ENCODE peak calls at places on chromosomes 6 and 20, in nine cellular contexts. Q is EL; O is GM20000; V is stimulated activated CD4-positive, alpha-beta T cell treated with anti-CD3 and anti-CD28 coated beads, Interleukin-12 subunit alpha, Interleukin-12 subunit beta, amount 100 ng/mL, for 48 hours; M is GM12865; A is CD8-positive, alpha-beta memory T cell; Y is mammary epithelial cell; F is neural crest cell; D is adipocyte. P is an unnamed sample.

GRCh38 chr6:137015943-137016342 is 28.8 kb downstream of the IL20RA start:
- DNase-seq in Q (no peak), O (no peak), V (no peak), M (no peak), A (no peak), Y (no peak), F (no peak), D (no peak), P (no peak)

GRCh38 chr6:11835065-11835464 is 56.5 kb upstream of the ADTRP start:
- DNase-seq in Q (no peak), O (no peak), V (no peak), M (peak), A (no peak), Y (no peak), F (no peak), D (no peak), P (no peak)

GRCh38 chr20:32804022-32804715 is 15.6 kb upstream of the MAPRE1 start:
- DNase-seq in Q (no peak), O (no peak), V (no peak), M (no peak), A (no peak), Y (no peak), F (no peak), D (no peak), P (no peak)

GRCh38 chr20:41476013-41476441 is 109.4 kb upstream of the EMILIN3 start:
- DNase-seq in Q (peak), O (no peak), V (no peak), M (no peak), A (no peak), Y (peak), F (no peak), D (peak), P (no peak)

GRCh38 chr6:158439255-158439654 is 120.6 kb upstream of the TMEM181 start:
- DNase-seq in Q (no peak), O (peak), V (no peak), M (peak), A (no peak), Y (no peak), F (no peak), D (no peak), P (peak)

GRCh38 chr6:158649289-158650143 is at the start of gene SYTL3:
- DNase-seq in Q (peak), O (peak), V (peak), M (peak), A (peak), Y (peak), F (no peak), D (no peak), P (peak)

GRCh38 chr20:11067359-11067758 is 393.6 kb upstream of the JAG1 start:
- DNase-seq in Q (no peak), O (no peak), V (no peak), M (no peak), A (no peak), Y (no peak), F (no peak), D (peak), P (no peak)

GRCh38 chr6:133916650-133917151 is 27.8 kb downstream of the TCF21 start:
- DNase-seq in Q (peak), O (peak), V (peak), M (peak), A (peak), Y (peak), F (peak), D (peak), P (peak)

GRCh38 chr6:14664112-14664592 is 546.6 kb downstream of the CD83 start:
- DNase-seq in Q (no peak), O (peak), V (no peak), M (peak), A (no peak), Y (no peak), F (no peak), D (no peak), P (peak)

GRCh38 chr20:60255426-60255825 is 297.2 kb downstream of the CDH26 start:
- DNase-seq in Q (no peak), O (no peak), V (no peak), M (no peak), A (no peak), Y (no peak), F (no peak), D (no peak), P (no peak)

P was measured in GM13976.